ENCODE peak calls at places on chromosomes 16 and 17, in seven cellular contexts. O is mesendoderm, Q is H9, D is neuronal stem cell, J is IMR-90, M is trophoblast cell, F is H1. S is an unnamed sample.
A peak's percentile ranks its signal among the peaks of the same experiment; 100 is the strongest.

GRCh38 chr17:83070800-83071341 is 8.5 kb upstream of the METRNL start:
- DNase-seq in O (no peak), Q (no peak), D (no peak), J (no peak), M (no peak), F (no peak), S (no peak)

GRCh38 chr17:48522031-48522593 is 8.7 kb downstream of the HOXB1 start:
- DNase-seq in O (no peak), Q (peak; percentile 72), D (no peak), J (peak; percentile 58), M (no peak), F (no peak), S (peak; percentile 67)

GRCh38 chr17:6641374-6641818 is 536 bp downstream of the TXNDC17 start:
- DNase-seq in O (no peak), Q (no peak), D (no peak), J (no peak), M (peak; percentile 54), F (no peak), S (no peak)

GRCh38 chr16:79191933-79192332 is 408.6 kb downstream of the MAF start:
- DNase-seq in O (no peak), Q (no peak), D (no peak), J (no peak), M (peak; percentile 51), F (no peak), S (no peak)

GRCh38 chr16:68445458-68445857 is 2.9 kb downstream of the SMPD3 start:
- DNase-seq in O (peak; percentile 87), Q (peak; percentile 74), D (peak; percentile 73), J (peak; percentile 5), M (peak; percentile 85), F (peak; percentile 80), S (peak; percentile 16)

GRCh38 chr17:82956146-82956725 is 116.4 kb upstream of the ZNF750 start:
- DNase-seq in O (no peak), Q (peak; percentile 22), D (no peak), J (no peak), M (no peak), F (no peak), S (no peak)

GRCh38 chr16:87149051-87149450 is 168.1 kb downstream of the C16orf95 start:
- DNase-seq in O (no peak), Q (no peak), D (no peak), J (peak; percentile 29), M (no peak), F (no peak), S (no peak)

GRCh38 chr16:21217121-21217520 is 5.7 kb upstream of the ZP2 start:
- DNase-seq in O (no peak), Q (no peak), D (no peak), J (no peak), M (no peak), F (no peak), S (no peak)

GRCh38 chr17:337866-338265 is 14.7 kb downstream of the RPH3AL start:
- DNase-seq in O (no peak), Q (no peak), D (no peak), J (no peak), M (no peak), F (no peak), S (no peak)

GRCh38 chr16:967077-967541 is 3.7 kb downstream of the LMF1 start:
- DNase-seq in O (no peak), Q (no peak), D (no peak), J (no peak), M (no peak), F (no peak), S (no peak)

GRCh38 chr17:48486557-48486956 is 44.3 kb downstream of the HOXB1 start:
- DNase-seq in O (peak; percentile 51), Q (no peak), D (no peak), J (peak; percentile 100), M (peak; percentile 73), F (no peak), S (peak; percentile 99)

GRCh38 chr16:53785044-53785443 is 81.1 kb downstream of the FTO start:
- DNase-seq in O (no peak), Q (no peak), D (no peak), J (peak; percentile 66), M (no peak), F (no peak), S (no peak)

GRCh38 chr17:74369221-74369620 is 1.9 kb downstream of the GPR142 start:
- DNase-seq in O (no peak), Q (peak; percentile 82), D (no peak), J (no peak), M (no peak), F (no peak), S (no peak)
- H2AK5ac ChIP-seq in O (no peak overlapping the region), Q (no peak overlapping the region), D (peak overlapping the region; percentile 98), J (no peak overlapping the region), M (no peak overlapping the region), F (no peak overlapping the region), S (no peak overlapping the region)

DNA sequence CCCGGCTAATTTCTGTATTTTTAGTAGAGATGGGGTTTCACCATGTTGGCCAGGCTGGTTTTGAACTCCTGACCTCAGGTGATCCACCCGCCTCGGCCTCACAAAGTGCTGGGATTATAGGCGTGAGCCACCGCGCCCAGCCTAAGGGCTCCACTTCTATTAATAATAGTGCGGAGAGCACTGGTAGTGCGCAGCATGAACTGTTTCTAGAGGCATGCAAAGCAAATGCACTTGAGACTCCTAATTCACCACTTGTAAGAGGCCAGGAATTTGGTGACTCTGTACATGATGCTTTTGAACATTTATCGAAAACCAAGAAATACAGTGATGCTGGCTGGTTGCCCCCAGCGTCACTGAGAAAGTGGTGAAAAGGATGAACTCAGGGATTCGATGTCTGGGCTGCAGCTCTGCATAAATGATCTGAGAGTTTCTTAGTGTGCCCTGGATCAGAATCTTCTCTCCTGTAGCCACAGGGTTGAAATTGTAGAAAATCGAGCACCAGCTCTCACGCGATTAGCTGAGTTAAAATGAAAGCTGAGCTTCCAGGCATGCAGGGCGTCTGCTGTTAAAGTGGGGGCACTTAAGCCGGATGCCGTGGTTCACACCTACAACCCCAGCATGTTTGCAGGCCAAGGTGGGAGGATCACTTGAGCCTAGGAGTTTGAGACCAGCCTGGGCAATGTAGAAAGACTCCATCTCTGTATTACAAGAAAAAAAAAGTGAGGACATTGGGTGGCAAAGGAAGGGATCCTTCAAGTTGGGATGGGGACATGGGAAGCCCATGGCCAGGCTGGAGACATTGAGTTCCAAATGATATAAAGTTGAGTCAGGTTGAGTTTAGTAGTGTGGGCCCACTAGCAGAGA is 4.8 kb downstream of the RNF213 start:
- DNase-seq in O (no peak), Q (no peak), D (no peak), J (no peak), M (no peak), F (no peak), S (no peak)
- H3K4me1 ChIP-seq in O (peaks cover 9% of the 10 kb centered on the region), Q (peaks cover 12% of the 10 kb centered on the region), D (peaks cover 20% of the 10 kb centered on the region), J (peaks cover 17% of the 10 kb centered on the region), M (peaks cover 16% of the 10 kb centered on the region), F (peaks cover 28% of the 10 kb centered on the region), S (peaks cover 29% of the 10 kb centered on the region)

DNA sequence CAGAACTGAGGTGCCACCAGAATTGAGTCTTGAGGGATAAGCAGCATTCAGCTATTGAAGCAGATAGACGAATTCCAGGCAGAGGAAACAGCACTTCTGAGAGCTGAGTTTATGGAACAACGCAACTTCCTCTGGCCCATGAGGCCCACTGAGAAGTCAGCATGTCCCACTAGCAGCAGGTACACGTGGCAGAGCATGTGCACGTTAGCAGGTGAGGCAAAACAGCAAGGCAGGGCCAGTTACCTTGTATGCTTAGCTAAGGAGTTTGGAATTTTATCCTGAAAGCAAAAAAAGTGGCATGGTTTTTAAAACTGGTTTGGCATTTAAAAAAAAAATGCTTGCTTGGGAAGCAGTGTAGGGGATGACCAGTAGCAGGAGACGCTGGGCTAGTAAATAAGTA is 305.6 kb downstream of the CPPED1 start:
- DNase-seq in O (no peak), Q (no peak), D (no peak), J (no peak), M (peak; percentile 29), F (no peak), S (no peak)
- H2AK5ac ChIP-seq in O (no peak overlapping the region), Q (no peak overlapping the region), D (no peak overlapping the region), J (no peak overlapping the region), M (no peak overlapping the region), F (no peak overlapping the region), S (no peak overlapping the region)

DNA sequence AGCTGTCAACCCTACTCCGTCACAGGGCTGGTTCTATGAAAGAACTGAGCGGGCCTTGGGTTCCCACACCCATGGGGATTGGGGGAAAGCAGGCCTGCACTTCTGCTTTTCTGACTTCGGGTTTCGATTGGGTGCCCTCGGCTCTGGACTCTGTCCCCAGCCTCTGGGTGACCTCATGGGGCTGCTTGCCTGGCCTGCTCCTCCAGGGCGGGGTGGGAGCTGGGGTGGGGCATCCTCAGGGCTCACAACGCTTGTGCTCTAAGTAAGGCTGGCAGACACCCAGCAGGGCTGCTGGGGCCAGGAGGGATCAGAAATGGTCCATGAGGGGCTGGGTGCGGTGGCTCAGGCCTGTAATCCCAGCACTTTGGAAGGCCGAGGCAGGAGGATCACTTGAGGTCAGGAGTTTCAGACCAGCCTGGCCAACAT is 19.2 kb downstream of the ARHGAP27 start:
- DNase-seq in O (no peak), Q (no peak), D (no peak), J (no peak), M (no peak), F (no peak), S (no peak)
- H3K4me1 ChIP-seq in O (peaks cover 2% of the 10 kb centered on the region), Q (no peaks in the 10 kb centered on the region), D (peaks cover 12% of the 10 kb centered on the region), J (peaks cover 2% of the 10 kb centered on the region), M (peaks cover 21% of the 10 kb centered on the region), F (peaks cover 12% of the 10 kb centered on the region), S (peaks cover 12% of the 10 kb centered on the region)

S was measured in mesenchymal stem cell.